ENCODE peak calls at places on chromosomes 5 and 9, in nine cellular contexts. E is RPMI7951, K is AG08395, C is T-helper 1 cell, J is AG09319, D is NCI-H1105, Q is GM06990, B is GM23338, R is dorsolateral prefrontal cortex. P is an unnamed sample.

GRCh38 chr5:56269216-56269927 is 36.2 kb upstream of the ANKRD55 start:
- DNase-seq in K (peak), B (peak), E (peak), J (no peak), D (no peak), Q (no peak), R (no peak), C (peak), P (peak)

GRCh38 chr9:94139672-94140417 is 55.6 kb downstream of the PTPDC1 start:
- DNase-seq in R (peak), Q (no peak), K (peak), J (peak), C (no peak), E (peak), D (no peak), B (no peak), P (peak)

GRCh38 chr9:120478208-120478607 is 101.8 kb downstream of the CDK5RAP2 start:
- DNase-seq in K (no peak), Q (no peak), R (no peak), J (no peak), B (no peak), E (no peak), D (no peak), C (no peak), P (no peak)

GRCh38 chr9:70519912-70520724 is 105.7 kb upstream of the KLF9 start:
- DNase-seq in Q (no peak), D (no peak), K (no peak), B (no peak), C (peak), J (no peak), R (no peak), E (no peak), P (no peak)

GRCh38 chr5:115461506-115462290 is 82.9 kb downstream of the FEM1C start:
- DNase-seq in E (peak), K (peak), Q (no peak), J (peak), D (no peak), C (peak), B (no peak), R (no peak), P (peak)

GRCh38 chr5:31648326-31648725 is 9.4 kb downstream of the PDZD2 start:
- DNase-seq in D (no peak), Q (no peak), R (no peak), C (no peak), J (no peak), B (no peak), E (no peak), K (no peak), P (no peak)

GRCh38 chr9:36318212-36318802 is 60.1 kb upstream of the GNE start:
- DNase-seq in D (no peak), R (no peak), K (no peak), B (no peak), E (no peak), C (no peak), Q (no peak), J (no peak), P (no peak)

GRCh38 chr9:110105107-110105506 is 102.9 kb downstream of the C9orf152 start:
- DNase-seq in B (no peak), C (no peak), Q (no peak), D (no peak), E (no peak), R (no peak), K (peak), J (no peak), P (no peak)

GRCh38 chr5:31455172-31455571 is 76.7 kb downstream of the DROSHA start:
- DNase-seq in R (no peak), E (no peak), B (no peak), K (no peak), D (no peak), J (no peak), Q (no peak), C (no peak), P (no peak)

GRCh38 chr5:77683171-77683732 is 44.7 kb upstream of the OTP start:
- DNase-seq in J (no peak), C (no peak), D (no peak), E (no peak), R (peak), Q (no peak), K (no peak), B (no peak), P (no peak)

GRCh38 chr5:78816143-78816765 is 167.7 kb upstream of the LHFPL2 start:
- DNase-seq in Q (no peak), J (no peak), R (no peak), K (no peak), C (no peak), E (no peak), D (no peak), B (no peak), P (peak)